ENCODE peak calls at places on chromosomes 6 and 20, in four cellular contexts. G is GM12878, N is K562, B is HepG2. E is an unnamed sample.

GRCh38 chr6:84449220-84449619 is 221.8 kb upstream of the CEP162 start:
- DNase-seq in G (no peak), N (no peak), B (no peak), E (no peak)

GRCh38 chr6:115969207-115969929 is 91.3 kb downstream of the FRK start:
- DNase-seq in G (no peak), N (no peak), B (no peak), E (no peak)

GRCh38 chr6:114281496-114281895 is 61.3 kb downstream of the HS3ST5 start:
- DNase-seq in G (no peak), N (no peak), B (no peak), E (no peak)

GRCh38 chr6:150229775-150230561 is 87.1 kb downstream of the PPP1R14C start:
- DNase-seq in G (no peak), N (peak; percentile 49), B (no peak), E (no peak)

GRCh38 chr6:33964387-33964786 is 160.6 kb upstream of the MLN start:
- DNase-seq in G (no peak), N (no peak), B (no peak), E (no peak)

GRCh38 chr6:117906905-117907599 is at the start of gene SLC35F1:
- DNase-seq in G (no peak), N (peak; percentile 26), B (peak; percentile 5), E (peak; percentile 17)

GRCh38 chr6:56204134-56204533 is 43.2 kb downstream of the COL21A1 start:
- DNase-seq in G (no peak), N (no peak), B (no peak), E (no peak)

GRCh38 chr6:71602385-71602949 is 283.9 kb upstream of the RIMS1 start:
- DNase-seq in G (no peak), N (no peak), B (no peak), E (no peak)

GRCh38 chr6:46925563-46926253 is 4.0 kb upstream of the ADGRF5 start:
- DNase-seq in G (no peak), N (no peak), B (peak; percentile 13), E (peak; percentile 13)

GRCh38 chr6:121504227-121504626 is 68.8 kb downstream of the GJA1 start:
- DNase-seq in G (no peak), N (no peak), B (no peak), E (peak; percentile 36)

GRCh38 chr6:33433560-33434191 is 13.8 kb downstream of the SYNGAP1 start:
- DNase-seq in G (no peak), N (no peak), B (no peak), E (no peak)

GRCh38 chr6:52420668-52421358 is 671 bp downstream of the EFHC1 start:
- DNase-seq in G (no peak), N (peak; percentile 47), B (peak; percentile 76), E (no peak)

GRCh38 chr20:41497186-41497895 is 120.8 kb downstream of the CHD6 start:
- DNase-seq in G (no peak), N (no peak), B (peak; percentile 93), E (no peak)

DNA sequence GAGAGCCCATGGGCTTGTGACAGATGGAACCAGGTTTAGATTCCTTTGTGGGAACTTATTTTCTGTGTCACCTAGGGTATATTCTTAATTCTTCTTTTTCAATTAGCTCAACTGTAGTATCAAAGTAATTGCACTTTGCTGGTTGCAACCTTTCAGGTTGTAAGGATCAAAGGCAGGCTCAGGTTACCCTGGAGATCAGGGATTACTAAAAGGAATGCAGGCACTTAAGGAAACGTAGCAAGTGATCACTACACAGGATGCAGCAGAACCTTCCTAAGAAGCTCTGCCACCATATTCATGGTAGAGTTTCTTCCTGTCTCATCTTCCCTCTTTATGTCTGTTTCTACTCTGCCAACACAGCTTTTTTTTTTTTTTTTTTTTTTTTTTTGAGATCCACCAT is 133.2 kb upstream of the JAG1 start:
- DNase-seq in G (no peak), N (no peak), B (no peak), E (no peak)
- TF ChIP-seq RFX5 in G (no peak), N (no peak), B (no peak), E (no peak)

DNA sequence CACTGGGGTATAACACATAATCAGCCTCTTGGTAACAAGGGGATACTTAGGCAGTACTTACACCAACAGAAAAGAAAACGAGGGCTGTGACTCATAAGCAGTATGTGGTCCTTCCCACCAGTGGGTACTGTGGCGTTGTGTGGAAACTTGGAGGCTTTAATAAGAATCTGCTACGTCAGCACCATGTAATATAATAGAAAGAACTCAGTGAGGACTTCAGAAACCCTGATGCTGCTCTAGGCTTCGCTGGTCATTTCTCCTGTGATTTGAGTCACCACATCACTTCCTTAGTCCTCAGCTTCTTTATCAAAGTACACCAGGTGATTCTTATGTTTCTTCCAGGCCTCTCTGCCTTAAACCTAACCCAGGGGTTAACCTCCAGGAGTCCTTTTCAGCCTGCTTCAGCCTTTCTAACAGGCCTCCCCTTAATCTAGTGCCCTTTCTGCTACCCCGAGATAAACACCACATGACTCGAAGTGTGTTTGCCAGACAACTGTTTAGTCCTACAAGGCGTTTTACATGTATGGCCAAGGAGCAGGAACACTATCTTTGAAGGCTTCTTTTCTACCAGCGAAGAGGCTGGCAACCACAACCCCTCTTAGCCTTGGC is 68.5 kb downstream of the FYN start:
- DNase-seq in G (peak; percentile 84), N (peak; percentile 89), B (no peak), E (no peak)
- TF ChIP-seq CHD4 in G (no peak), N (no peak), B (no peak), E (no peak)

DNA sequence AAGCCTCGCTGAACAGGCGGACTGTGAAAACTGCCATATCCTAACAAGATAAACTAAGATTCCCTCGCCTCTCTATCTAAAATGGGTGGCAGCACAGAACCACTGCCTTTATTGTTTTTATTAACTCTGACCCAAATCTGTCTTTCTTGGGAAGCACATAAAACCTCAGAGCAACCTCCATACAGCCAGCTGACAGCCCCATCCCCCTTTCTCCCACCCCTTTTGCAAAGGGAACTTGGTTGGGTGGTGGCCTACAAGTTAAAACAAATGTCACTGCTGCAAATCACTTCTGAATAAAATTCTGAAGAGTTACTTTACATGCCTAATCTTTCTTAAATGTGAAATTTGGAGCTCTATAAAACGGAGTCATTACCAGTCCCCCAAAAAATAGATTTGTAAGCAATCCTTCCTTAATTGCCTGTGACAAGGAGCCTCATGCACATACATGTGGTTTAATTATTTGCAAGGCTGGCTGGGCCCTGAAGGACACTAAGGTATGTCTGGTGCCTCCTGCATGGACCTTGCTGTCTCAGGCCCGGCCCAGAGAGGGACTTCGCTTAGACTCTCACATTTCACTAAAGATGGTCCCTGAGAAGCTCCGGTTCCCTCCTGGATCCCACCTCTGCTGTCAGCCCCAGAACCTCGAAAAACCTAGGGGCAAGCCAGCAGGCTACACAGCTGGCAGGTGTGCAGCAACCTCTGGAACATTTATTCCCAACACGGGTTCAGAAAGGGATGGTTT is 21.7 kb downstream of the PXDC1 start:
- DNase-seq in G (no peak), N (no peak), B (no peak), E (no peak)
- TF ChIP-seq REST in G (no peak), N (no peak), B (no peak), E (no peak)

GRCh38 chr6:85498596-85499258 is 48.8 kb downstream of the NT5E start:
- DNase-seq in G (no peak), N (no peak), B (peak; percentile 21), E (no peak)
- TF ChIP-seq RFX5 in G (no peak), N (no peak), B (no peak), E (no peak)

DNA sequence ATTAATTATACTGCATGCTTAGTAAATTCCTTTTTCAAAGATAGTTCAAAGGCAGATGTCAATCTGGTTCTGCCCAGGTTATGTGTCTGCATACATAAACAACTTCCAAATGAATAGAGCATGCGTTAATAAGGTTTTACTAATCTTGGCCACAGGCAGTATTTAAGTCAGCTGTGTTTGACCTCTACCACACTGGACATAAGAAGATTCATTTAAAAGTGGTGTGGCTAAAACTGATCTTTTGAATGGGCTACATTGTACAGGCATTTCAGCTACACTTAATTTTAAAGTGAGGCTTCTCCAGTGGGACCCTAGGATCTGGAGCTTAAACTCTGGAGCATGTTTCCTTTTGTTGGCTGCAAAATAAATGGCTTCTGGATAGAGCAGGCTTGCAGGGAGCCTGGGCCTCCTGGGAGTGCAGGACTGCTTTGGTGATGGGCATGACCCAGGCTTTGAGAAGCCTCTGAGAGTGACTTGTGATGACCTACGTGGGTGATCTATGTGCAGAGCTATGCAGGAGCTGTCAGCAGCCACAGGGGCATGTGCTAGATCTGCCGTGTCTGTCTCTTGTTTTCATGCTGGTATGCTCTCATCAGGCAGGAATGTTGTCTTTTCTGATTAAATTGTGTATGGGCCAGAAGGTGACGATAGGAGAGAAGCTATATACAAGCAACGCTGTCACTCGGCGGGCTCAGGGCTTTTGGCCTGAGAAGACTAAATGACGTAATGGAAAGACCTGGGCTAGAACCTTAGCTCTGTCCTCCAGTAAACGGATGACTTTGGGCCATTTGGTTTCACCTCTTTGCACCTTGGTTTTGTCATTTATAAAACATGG is 331.3 kb downstream of the QKI start:
- DNase-seq in G (no peak), N (peak; percentile 30), B (peak; percentile 56), E (peak; percentile 15)
- TF ChIP-seq CHD4 in G (no peak), N (no peak), B (no peak), E (no peak)

DNA sequence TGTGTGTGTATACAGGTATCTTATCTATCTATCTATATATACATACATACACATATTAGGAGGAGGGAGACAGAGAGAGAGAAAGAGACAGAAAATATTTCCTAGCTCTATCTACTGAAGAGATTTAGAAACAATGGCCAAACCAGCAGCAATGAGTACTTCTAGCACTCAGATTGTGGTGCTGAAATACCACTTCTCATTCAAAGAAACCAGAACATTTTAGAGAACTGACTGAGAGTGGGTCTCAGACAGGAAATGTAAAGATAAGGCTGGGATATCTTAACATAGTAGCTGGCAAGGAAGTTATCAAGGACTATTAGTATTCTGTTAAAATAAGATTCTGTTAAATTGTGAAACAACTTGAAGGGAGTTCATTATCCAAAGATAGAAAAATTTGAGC is 57.1 kb downstream of the DNAAF9 start:
- DNase-seq in G (no peak), N (no peak), B (no peak), E (no peak)
- TF ChIP-seq REST in G (no peak), N (no peak), B (no peak), E (no peak)

DNA sequence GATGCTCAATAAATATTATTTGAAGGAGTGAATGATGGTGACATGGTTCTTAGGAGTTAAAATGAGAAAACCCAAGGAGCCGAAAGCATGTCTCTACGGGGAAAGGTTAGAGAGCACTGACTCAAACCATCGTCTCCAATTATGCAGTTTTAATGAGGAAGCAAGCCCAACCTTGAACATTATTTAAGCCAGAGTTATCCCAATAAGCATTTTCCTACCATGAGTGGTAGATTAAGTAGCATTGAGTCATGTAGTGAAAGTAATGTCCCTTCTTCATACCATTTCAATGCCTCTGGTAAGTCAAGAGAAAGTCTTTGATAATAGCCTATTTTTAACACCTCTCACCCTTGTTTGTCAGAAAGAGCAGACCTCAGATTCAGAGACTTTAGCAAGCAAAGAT is 13.5 kb downstream of the TSHZ2 start:
- DNase-seq in G (no peak), N (no peak), B (no peak), E (no peak)
- TF ChIP-seq RFX5 in G (no peak), N (no peak), B (no peak), E (no peak)

GRCh38 chr6:111781055-111781708 is 92.1 kb downstream of the FYN start:
- DNase-seq in G (no peak), N (peak; percentile 62), B (no peak), E (no peak)
- TF ChIP-seq CHD4 in G (no peak), N (no peak), B (no peak), E (no peak)

E was measured in A549.